ENCODE peak calls at places on chromosome 18, in eight cellular contexts. T is H9, S is colonic mucosa, I is PC-3, H is neural progenitor cell, L is astrocyte, N is MM.1S, X is mammary epithelial cell. O is an unnamed sample.

GRCh38 chr18:45449761-45450227 is 165.5 kb upstream of the SLC14A2 start:
- DNase-seq in X (no peak), T (no peak), N (no peak), H (no peak), I (no peak), S (peak; percentile 53), L (peak; percentile 47), O (no peak)

GRCh38 chr18:72056171-72056570 is 488.0 kb downstream of the CBLN2 start:
- DNase-seq in T (no peak), N (peak; percentile 20), S (no peak), X (no peak), H (no peak), I (no peak), L (no peak), O (no peak)

GRCh38 chr18:46211816-46212215 is 107.6 kb downstream of the HAUS1 start:
- DNase-seq in L (peak; percentile 61), S (no peak), H (no peak), N (no peak), I (peak; percentile 6), X (no peak), T (no peak), O (no peak)

GRCh38 chr18:8479826-8480225 is 129.4 kb upstream of the RAB12 start:
- DNase-seq in I (no peak), N (no peak), T (no peak), L (no peak), S (no peak), H (no peak), X (no peak), O (no peak)

GRCh38 chr18:57727952-57728807 is 74.9 kb downstream of the ATP8B1 start:
- DNase-seq in H (peak; percentile 20), N (no peak), X (peak; percentile 52), L (peak; percentile 71), T (no peak), S (peak; percentile 13), I (no peak), O (no peak)

GRCh38 chr18:57784034-57784815 is 18.9 kb downstream of the ATP8B1 start:
- DNase-seq in S (no peak), H (no peak), T (no peak), X (peak; percentile 78), I (peak; percentile 40), L (peak; percentile 91), N (no peak), O (no peak)

GRCh38 chr18:36589857-36590543 is 238.8 kb downstream of the TPGS2 start:
- DNase-seq in L (peak; percentile 74), S (no peak), T (no peak), N (no peak), X (peak; percentile 77), I (no peak), H (no peak), O (no peak)

GRCh38 chr18:75073654-75074053 is 135.3 kb downstream of the PTGR3 start:
- DNase-seq in T (no peak), S (no peak), L (no peak), I (no peak), N (no peak), X (no peak), H (no peak), O (peak; percentile 30)

GRCh38 chr18:11999431-11999830 is 18.1 kb downstream of the IMPA2 start:
- DNase-seq in L (no peak), X (no peak), S (no peak), N (no peak), I (no peak), T (no peak), H (no peak), O (no peak)

GRCh38 chr18:26617151-26617554 is 68.8 kb upstream of the KCTD1 start:
- DNase-seq in L (peak; percentile 96), H (no peak), N (no peak), S (no peak), X (peak; percentile 93), I (peak; percentile 94), T (no peak), O (no peak)

GRCh38 chr18:42038936-42039335 is 83.9 kb downstream of the PIK3C3 start:
- DNase-seq in L (peak; percentile 98), X (peak; percentile 17), S (no peak), I (no peak), H (no peak), T (no peak), N (no peak), O (no peak)

GRCh38 chr18:1463981-1464380 is 559.3 kb downstream of the ADCYAP1 start:
- DNase-seq in T (no peak), N (no peak), L (no peak), X (no peak), S (no peak), H (no peak), I (no peak), O (no peak)

GRCh38 chr18:49886891-49887764 is 73.8 kb upstream of the ACAA2 start:
- DNase-seq in S (no peak), H (peak; percentile 31), I (peak; percentile 3), X (peak; percentile 72), N (no peak), T (peak; percentile 44), L (no peak), O (no peak)

GRCh38 chr18:13284330-13285027 is 65.9 kb downstream of the LDLRAD4 start:
- DNase-seq in N (no peak), T (no peak), I (no peak), S (no peak), L (no peak), H (no peak), X (no peak), O (no peak)

GRCh38 chr18:6362559-6363129 is 52.1 kb downstream of the L3MBTL4 start:
- DNase-seq in L (no peak), I (peak; percentile 51), H (no peak), N (no peak), X (no peak), S (no peak), T (no peak), O (no peak)

GRCh38 chr18:11047156-11047555 is 102.2 kb downstream of the PIEZO2 start:
- DNase-seq in N (no peak), S (no peak), T (no peak), H (no peak), I (no peak), X (no peak), L (peak; percentile 38), O (no peak)

GRCh38 chr18:51802589-51802988 is 537.4 kb upstream of the DCC start:
- DNase-seq in I (no peak), H (no peak), X (no peak), S (no peak), T (no peak), L (no peak), N (no peak), O (no peak)

GRCh38 chr18:69626643-69627242 is 226.1 kb downstream of the DOK6 start:
- DNase-seq in N (no peak), I (no peak), T (no peak), X (no peak), H (no peak), S (no peak), L (peak; percentile 36), O (no peak)

GRCh38 chr18:69948919-69949537 is 1.4 kb upstream of the CD226 start:
- DNase-seq in X (no peak), I (no peak), H (no peak), T (no peak), S (peak; percentile 32), N (peak; percentile 84), L (no peak), O (no peak)

DNA sequence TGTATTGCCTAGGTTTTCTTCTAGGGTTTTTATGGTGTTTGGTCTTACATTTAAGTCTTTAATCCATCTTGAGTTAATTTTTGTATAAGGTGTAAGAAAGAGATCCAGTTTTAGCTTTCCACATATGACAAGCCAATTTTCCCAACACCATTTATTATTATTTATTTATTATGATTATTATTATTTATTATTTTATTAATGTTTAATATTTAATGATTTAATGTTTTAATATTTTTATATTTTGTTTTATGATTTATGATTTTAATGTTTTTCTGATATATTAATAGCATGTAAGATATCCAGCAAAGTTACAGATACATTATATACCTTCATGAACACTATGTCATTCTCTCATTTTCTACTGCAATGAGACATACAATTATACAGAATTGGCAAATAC is 1082.0 kb downstream of the DSC3 start:
- DNase-seq in X (no peak), N (no peak), T (no peak), L (no peak), I (no peak), H (no peak), S (no peak), O (no peak)
- H3K9ac ChIP-seq in X (no peak overlapping the region), N (no peak overlapping the region), T (no peak overlapping the region), L (no peak overlapping the region), I (no peak overlapping the region), H (no peak overlapping the region), S (no peak overlapping the region), O (no peak overlapping the region)

GRCh38 chr18:67200665-67201064 is 315.9 kb downstream of the DSEL start:
- DNase-seq in T (no peak), I (no peak), H (no peak), S (no peak), X (no peak), L (no peak), N (no peak), O (no peak)

GRCh38 chr18:67194886-67195285 is 321.6 kb downstream of the DSEL start:
- DNase-seq in L (no peak), H (peak; percentile 24), N (no peak), X (no peak), I (no peak), S (no peak), T (peak; percentile 31), O (no peak)

GRCh38 chr18:67199993-67200617 is 316.4 kb downstream of the DSEL start:
- DNase-seq in L (peak; percentile 43), X (peak; percentile 37), I (peak; percentile 80), N (peak; percentile 75), H (peak; percentile 60), S (no peak), T (no peak), O (no peak)
- TF ChIP-seq CTCF in L (peak; percentile 66), X (peak; percentile 72), I (peak; percentile 74), N (peak; percentile 55), H (peak; percentile 81), S (peak; percentile 55), T (peak; percentile 82), O (peak; percentile 50)

DNA sequence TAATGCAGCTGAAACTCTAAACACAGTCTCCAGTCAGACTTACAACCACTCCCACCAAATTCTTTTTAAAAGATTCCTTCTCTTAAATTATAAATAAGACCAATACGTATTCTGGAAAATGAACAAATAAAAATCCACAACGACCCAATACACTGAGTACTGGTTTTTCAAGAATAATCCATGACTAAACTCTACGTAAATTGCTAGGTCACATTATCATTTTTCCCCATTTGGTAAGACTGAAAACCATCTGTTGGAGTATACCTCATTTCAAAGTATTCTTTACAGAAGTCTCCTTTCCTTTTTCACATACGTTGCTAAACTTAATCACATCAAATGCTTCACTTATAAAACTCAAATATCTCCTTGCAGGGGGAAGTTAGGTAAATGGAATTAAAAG is 6.0 kb downstream of the ZNF516 start:
- DNase-seq in I (no peak), T (no peak), N (no peak), S (no peak), X (no peak), L (peak; percentile 11), H (no peak), O (no peak)
- H3K9ac ChIP-seq in I (no peak overlapping the region), T (no peak overlapping the region), N (no peak overlapping the region), S (no peak overlapping the region), X (no peak overlapping the region), L (no peak overlapping the region), H (no peak overlapping the region), O (no peak overlapping the region)

DNA sequence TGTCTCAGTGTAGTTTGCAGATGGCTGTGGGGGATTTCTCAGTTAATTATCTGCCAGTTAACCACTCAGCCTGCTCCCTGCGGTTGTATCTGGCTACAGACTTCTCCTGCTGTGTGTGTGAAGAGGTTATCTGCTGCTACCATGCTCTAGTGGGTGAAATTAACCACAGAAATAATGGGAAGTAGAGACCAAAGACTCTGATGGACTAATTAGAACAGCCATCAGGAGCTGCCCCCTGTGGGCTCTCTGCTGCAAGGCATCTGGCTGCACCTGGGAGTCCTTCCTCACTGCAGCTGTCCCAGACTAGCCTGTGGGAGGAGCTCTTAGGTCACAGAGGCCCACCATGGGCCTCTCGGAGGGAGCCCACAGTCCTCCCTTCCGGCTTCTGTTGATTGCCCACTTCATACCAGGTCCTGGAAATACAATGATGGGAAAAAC is 66.6 kb downstream of the CTIF start:
- DNase-seq in S (no peak), H (peak; percentile 84), I (peak; percentile 5), L (peak; percentile 24), T (peak; percentile 89), N (no peak), X (no peak), O (peak; percentile 50)
- TF ChIP-seq CTCF in S (no peak), H (peak; percentile 55), I (peak; percentile 45), L (peak; percentile 13), T (peak; percentile 79), N (no peak), X (peak; percentile 19), O (peak; percentile 81)

O was measured in H1.